ENCODE peak calls at places on chromosomes 1 and 21, in five cellular contexts. Y, N, S, U and A are unnamed samples.

GRCh38 chr1:20233866-20234265 is 47.5 kb upstream of the PLA2G2C start:
- DNase-seq in Y (no peak), N (no peak), U (no peak), S (no peak), A (no peak)

GRCh38 chr1:245235156-245235555 is 80.4 kb downstream of the KIF26B start:
- DNase-seq in S (no peak), N (no peak), U (no peak), Y (no peak), A (no peak)

GRCh38 chr1:243950166-243950565 is 100.1 kb upstream of the AKT3 start:
- DNase-seq in N (no peak), U (peak; percentile 27), S (no peak), Y (no peak), A (no peak)

GRCh38 chr1:112628516-112628915 is 8.9 kb downstream of the CAPZA1 start:
- DNase-seq in Y (no peak), S (no peak), N (no peak), U (no peak), A (no peak)

GRCh38 chr21:29208666-29209059 is 78.2 kb downstream of the MAP3K7CL start:
- DNase-seq in S (no peak), N (no peak), U (no peak), Y (no peak), A (no peak)

GRCh38 chr1:68328485-68328884 is 96.2 kb upstream of the WLS start:
- DNase-seq in N (no peak), S (no peak), U (no peak), Y (no peak), A (no peak)

GRCh38 chr1:205542367-205542766 is 37.9 kb downstream of the CDK18 start:
- DNase-seq in U (no peak), Y (no peak), N (no peak), S (no peak), A (no peak)

GRCh38 chr21:42607525-42608102 is 45.8 kb upstream of the PDE9A start:
- DNase-seq in Y (no peak), U (no peak), S (no peak), N (no peak), A (no peak)

GRCh38 chr1:37930246-37931142 is 16.4 kb downstream of the INPP5B start:
- DNase-seq in N (no peak), S (no peak), U (no peak), Y (peak; percentile 26), A (no peak)

GRCh38 chr1:53572061-53572801 is 113.0 kb downstream of the DMRTB1 start:
- DNase-seq in U (no peak), N (no peak), Y (no peak), S (peak; percentile 29), A (no peak)

GRCh38 chr1:45924736-45925135 is 121.3 kb downstream of the MAST2 start:
- DNase-seq in Y (no peak), N (no peak), U (no peak), S (no peak), A (no peak)

GRCh38 chr1:185819798-185820197 is 85.6 kb downstream of the HMCN1 start:
- DNase-seq in U (no peak), N (no peak), S (no peak), Y (no peak), A (no peak)

GRCh38 chr1:205585835-205586785 is 45.7 kb downstream of the ELK4 start:
- DNase-seq in Y (no peak), N (no peak), U (no peak), S (no peak), A (no peak)

GRCh38 chr1:24340770-24341169 is 21.6 kb downstream of the GRHL3 start:
- DNase-seq in Y (no peak), N (no peak), S (no peak), U (no peak), A (no peak)

GRCh38 chr1:53678948-53679825 is 59.8 kb downstream of the GLIS1 start:
- DNase-seq in U (no peak), N (peak; percentile 74), S (no peak), Y (no peak), A (no peak)

GRCh38 chr1:200062143-200062542 is 34.6 kb downstream of the NR5A2 start:
- DNase-seq in N (no peak), U (no peak), Y (no peak), S (no peak), A (no peak)

GRCh38 chr21:42089093-42089631 is 18.0 kb downstream of the UMODL1 start:
- DNase-seq in U (no peak), Y (no peak), N (no peak), S (no peak), A (no peak)

GRCh38 chr1:42998381-42998780 is 39.7 kb upstream of the SLC2A1 start:
- DNase-seq in S (no peak), U (no peak), Y (no peak), N (no peak), A (no peak)

GRCh38 chr1:196029410-196029809 is 578.8 kb downstream of the KCNT2 start:
- DNase-seq in Y (no peak), S (no peak), N (no peak), U (no peak), A (no peak)

GRCh38 chr1:117171900-117172501 is 38.7 kb downstream of the VTCN1 start:
- DNase-seq in N (no peak), Y (no peak), S (no peak), U (peak; percentile 38), A (no peak)

GRCh38 chr1:179091691-179092165 is 9.9 kb downstream of the TOR3A start:
- DNase-seq in U (peak; percentile 84), S (no peak), N (no peak), Y (no peak), A (no peak)

GRCh38 chr1:52706136-52706670 is 8.1 kb upstream of the COA7 start:
- DNase-seq in N (no peak), S (no peak), U (no peak), Y (no peak), A (no peak)

DNA sequence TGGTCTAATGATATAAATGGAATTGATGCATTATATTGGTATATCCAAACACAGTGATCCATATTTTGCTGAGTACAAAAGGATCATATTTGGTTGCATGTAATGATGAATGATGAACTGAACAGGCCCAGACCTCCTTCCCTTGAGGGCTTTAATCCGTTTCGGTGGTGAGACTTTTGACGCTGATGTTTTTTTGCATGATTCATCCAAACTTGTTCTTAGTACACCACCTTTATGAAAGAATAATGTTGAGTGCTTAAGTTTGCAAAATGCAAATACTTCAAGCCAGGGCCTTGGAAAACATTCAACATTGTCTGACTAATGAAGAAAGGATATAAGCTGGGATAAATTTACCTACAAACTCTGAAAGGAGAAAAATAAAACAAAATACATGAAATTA is 19.2 kb downstream of the HOOK1 start:
- DNase-seq in S (no peak), Y (no peak), N (no peak), U (no peak), A (no peak)
- H3K4me3 ChIP-seq in S (no peak overlapping the region), Y (no peak overlapping the region), N (no peak overlapping the region), U (no peak overlapping the region), A (no peak overlapping the region)

GRCh38 chr1:232950197-232950918 is at the start of gene NTPCR:
- DNase-seq in U (peak; percentile 94), S (peak; percentile 89), Y (peak; percentile 89), N (peak; percentile 98), A (peak; percentile 78)
- TF ChIP-seq CTCF in U (no peak), S (no peak), Y (peak; percentile 36), N (no peak), A (no peak)

GRCh38 chr1:229432116-229432461 is 1.8 kb downstream of the ACTA1 start:
- DNase-seq in U (no peak), N (no peak), Y (no peak), S (no peak), A (no peak)

GRCh38 chr1:229434641-229435051 is 752 bp upstream of the ACTA1 start:
- DNase-seq in N (no peak), S (no peak), U (peak; percentile 69), Y (no peak), A (no peak)

GRCh38 chr1:229433364-229434004 is 410 bp downstream of the ACTA1 start:
- DNase-seq in Y (no peak), S (no peak), N (no peak), U (no peak), A (no peak)

GRCh38 chr1:229432905-229433304 is 989 bp downstream of the ACTA1 start:
- DNase-seq in N (no peak), Y (no peak), U (no peak), S (no peak), A (no peak)

GRCh38 chr1:229434005-229434640 is at the start of gene ACTA1:
- DNase-seq in Y (no peak), S (no peak), N (no peak), U (peak; percentile 63), A (no peak)
- H3K4me3 ChIP-seq in Y (no peak within 1 kb of the TSS), S (no peak within 1 kb of the TSS), N (no peak within 1 kb of the TSS), U (peak within 1 kb of the TSS; percentile 70), A (no peak within 1 kb of the TSS)

GRCh38 chr1:85479491-85479890 is 14.5 kb upstream of the DDAH1 start:
- DNase-seq in U (no peak), S (no peak), Y (no peak), N (no peak), A (no peak)
- TF ChIP-seq CTCF in U (no peak), S (no peak), Y (no peak), N (no peak), A (no peak)

DNA sequence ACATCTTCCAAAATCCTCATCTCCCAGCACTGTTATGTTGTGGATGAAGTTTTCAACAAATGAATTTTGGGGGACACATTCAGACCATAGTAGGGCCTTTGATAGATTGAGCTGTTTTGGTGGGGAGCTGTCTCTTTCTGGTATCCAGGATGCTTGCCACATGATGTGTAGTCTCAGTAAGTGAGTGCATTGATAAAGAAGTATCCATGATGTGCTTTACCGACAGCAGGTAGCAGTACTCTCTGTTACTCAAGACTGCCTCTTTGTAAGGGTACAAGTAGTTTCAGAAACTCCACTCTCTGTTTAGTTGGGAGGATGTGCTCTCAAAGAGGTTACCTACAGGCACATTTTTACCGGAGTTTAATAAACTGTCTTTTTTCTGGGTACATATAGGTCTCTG is 26.5 kb downstream of the DYRK1A start:
- DNase-seq in N (no peak), U (no peak), Y (no peak), S (no peak), A (no peak)
- H3K4me3 ChIP-seq in N (no peak overlapping the region), U (no peak overlapping the region), Y (no peak overlapping the region), S (no peak overlapping the region), A (no peak overlapping the region)

GRCh38 chr1:14538335-14538734 is 60.1 kb upstream of the KAZN start:
- DNase-seq in N (no peak), S (no peak), Y (no peak), U (no peak), A (no peak)
- TF ChIP-seq CTCF in N (no peak), S (no peak), Y (no peak), U (no peak), A (peak; percentile 42)

GRCh38 chr1:235280467-235280866 is 47.5 kb downstream of the ARID4B start:
- DNase-seq in Y (no peak), N (no peak), S (no peak), U (no peak), A (no peak)
- H3K4me3 ChIP-seq in Y (no peak overlapping the region), N (no peak overlapping the region), S (no peak overlapping the region), U (no peak overlapping the region), A (no peak overlapping the region)